ENCODE peak calls at places on chromosomes 5 and 9, in six cellular contexts. E is astrocyte of the spinal cord; U is right cardiac atrium; R is CD4-positive, alpha-beta memory T cell; O is astrocyte of the cerebellum; T is HFF-Myc. J is an unnamed sample.

GRCh38 chr5:1002836-1003235 is 5.8 kb upstream of the NKD2 start:
- DNase-seq in E (no peak), U (no peak), R (no peak), O (no peak), T (no peak), J (no peak)

GRCh38 chr9:130900701-130901497 is 4.3 kb upstream of the QRFP start:
- DNase-seq in E (no peak), U (no peak), R (no peak), O (no peak), T (no peak), J (no peak)

GRCh38 chr5:31757813-31758212 is 118.9 kb downstream of the PDZD2 start:
- DNase-seq in E (no peak), U (no peak), R (no peak), O (no peak), T (peak; percentile 15), J (no peak)

GRCh38 chr9:76691761-76692313 is 72.4 kb upstream of the PCA3 start:
- DNase-seq in E (peak; percentile 22), U (no peak), R (no peak), O (no peak), T (no peak), J (no peak)

GRCh38 chr9:83628540-83628939 is 5.6 kb downstream of the IDNK start:
- DNase-seq in E (no peak), U (no peak), R (no peak), O (no peak), T (no peak), J (no peak)

GRCh38 chr9:16705121-16705604 is 165.3 kb downstream of the BNC2 start:
- DNase-seq in E (peak; percentile 99), U (peak; percentile 94), R (no peak), O (peak; percentile 97), T (peak; percentile 98), J (peak; percentile 100)

GRCh38 chr9:136088939-136089696 is 6.0 kb downstream of the NACC2 start:
- DNase-seq in E (no peak), U (peak; percentile 19), R (no peak), O (no peak), T (no peak), J (no peak)

GRCh38 chr5:50711280-50711679 is 44.8 kb downstream of the PARP8 start:
- DNase-seq in E (peak; percentile 3), U (no peak), R (peak; percentile 71), O (no peak), T (no peak), J (no peak)

GRCh38 chr9:92730897-92731296 is 33.7 kb downstream of the BICD2 start:
- DNase-seq in E (no peak), U (peak; percentile 4), R (no peak), O (no peak), T (no peak), J (no peak)

GRCh38 chr9:78143281-78144007 is 92.4 kb upstream of the CEP78 start:
- DNase-seq in E (no peak), U (no peak), R (no peak), O (no peak), T (no peak), J (no peak)

GRCh38 chr9:131618071-131618479 is 72.8 kb downstream of the PRRT1B start:
- DNase-seq in E (no peak), U (peak; percentile 70), R (no peak), O (no peak), T (no peak), J (no peak)

GRCh38 chr5:67677422-67677970 is 480.9 kb upstream of the CD180 start:
- DNase-seq in E (no peak), U (no peak), R (no peak), O (no peak), T (no peak), J (no peak)

GRCh38 chr5:180396931-180397330 is 43.8 kb upstream of the GFPT2 start:
- DNase-seq in E (no peak), U (no peak), R (no peak), O (no peak), T (no peak), J (no peak)

GRCh38 chr9:104374711-104375110 is 129.4 kb upstream of the OR13F1 start:
- DNase-seq in E (no peak), U (peak; percentile 20), R (no peak), O (no peak), T (no peak), J (no peak)

GRCh38 chr5:146388418-146388817 is 49.8 kb downstream of the POU4F3 start:
- DNase-seq in E (peak; percentile 54), U (no peak), R (no peak), O (peak; percentile 18), T (no peak), J (peak; percentile 12)

GRCh38 chr5:103407399-103407798 is 148.8 kb downstream of the MACIR start:
- DNase-seq in E (peak; percentile 29), U (no peak), R (no peak), O (no peak), T (no peak), J (no peak)

GRCh38 chr9:79567671-79568098 is 4.1 kb upstream of the TLE4 start:
- DNase-seq in E (no peak), U (no peak), R (no peak), O (no peak), T (no peak), J (no peak)

GRCh38 chr5:42583322-42583721 is 160.1 kb downstream of the GHR start:
- DNase-seq in E (peak; percentile 48), U (peak; percentile 55), R (peak; percentile 31), O (peak; percentile 26), T (peak; percentile 25), J (no peak)

DNA sequence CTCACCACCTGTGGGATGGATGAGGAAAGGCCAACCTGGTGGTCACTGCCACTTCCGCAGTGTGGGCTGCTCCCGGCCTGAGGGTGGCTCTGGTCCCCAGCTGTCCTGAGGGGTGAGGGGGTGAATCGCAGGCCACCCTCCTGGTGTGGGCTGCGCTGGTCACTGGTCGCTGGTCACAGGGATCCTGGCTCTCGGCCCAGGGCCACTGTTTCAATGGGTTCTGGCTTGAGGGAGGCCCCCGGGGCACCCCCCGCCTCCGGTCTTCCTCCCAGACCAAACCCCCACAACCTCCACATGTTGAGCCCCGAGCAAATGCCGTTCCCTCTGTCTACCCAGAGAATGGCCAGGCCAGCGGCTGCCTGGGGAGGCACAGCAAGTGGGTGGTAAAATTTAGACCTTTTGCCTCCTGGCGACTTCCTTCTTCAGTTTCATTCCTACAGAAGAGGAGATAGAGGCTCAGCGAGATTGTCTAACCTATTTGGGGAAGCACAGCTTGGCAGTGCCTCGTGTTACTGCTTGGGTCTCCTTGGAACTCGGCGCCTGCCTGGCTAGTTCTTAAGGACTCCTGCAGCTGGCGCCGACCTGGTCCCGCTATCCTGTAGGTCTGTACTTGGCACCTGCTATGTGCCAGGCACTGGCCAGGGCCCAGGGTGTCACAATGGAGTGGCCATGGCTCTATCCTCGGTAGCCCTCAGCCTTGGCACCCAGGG is 48.2 kb downstream of the RXRA start:
- DNase-seq in E (no peak), U (no peak), R (no peak), O (no peak), T (no peak), J (no peak)
- H3K4me3 ChIP-seq in E (no peak overlapping the region), U (no peak overlapping the region), R (no peak overlapping the region), O (no peak overlapping the region), T (no peak overlapping the region), J (no peak overlapping the region)

DNA sequence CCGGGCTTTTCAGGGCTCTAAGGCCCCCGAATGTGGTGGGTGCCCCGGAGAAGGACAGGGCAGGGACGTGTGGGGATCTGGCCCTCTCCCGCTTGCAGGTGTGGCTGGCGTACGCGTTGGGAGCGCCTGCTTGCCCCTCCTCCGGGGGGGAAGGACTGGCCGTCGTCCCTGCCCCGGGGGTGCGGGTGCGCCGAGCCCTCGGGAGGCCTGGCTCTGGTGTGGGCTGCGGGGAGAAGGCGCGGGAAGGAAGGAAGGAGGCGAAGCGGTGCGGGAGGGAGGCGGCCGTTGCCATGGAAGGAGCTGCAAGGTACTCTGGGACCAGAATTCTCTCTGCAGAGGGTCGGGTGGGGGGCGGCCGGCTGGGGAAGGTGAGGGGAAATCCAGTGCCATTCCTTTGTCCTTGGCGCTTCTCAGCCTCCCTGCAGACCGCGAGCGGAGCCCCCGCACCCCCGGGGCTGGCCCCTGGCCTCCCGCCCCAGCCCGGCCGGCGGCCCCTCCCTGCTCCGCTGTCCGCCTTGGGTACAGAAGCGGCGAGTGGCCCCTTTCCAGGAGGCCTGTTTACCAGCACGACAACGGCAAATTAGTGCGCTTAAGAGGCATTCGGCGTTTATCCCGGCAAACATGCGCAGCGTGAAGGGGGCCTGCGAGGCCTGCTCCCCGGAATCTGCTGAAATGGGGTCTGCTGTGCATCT is 67.1 kb upstream of the UNC5A start:
- DNase-seq in E (no peak), U (no peak), R (no peak), O (no peak), T (no peak), J (no peak)
- H3K4me3 ChIP-seq in E (no peak overlapping the region), U (peak overlapping the region; percentile 20), R (no peak overlapping the region), O (no peak overlapping the region), T (no peak overlapping the region), J (no peak overlapping the region)

GRCh38 chr9:97415146-97415545 is 3.2 kb downstream of the TDRD7 start:
- DNase-seq in E (no peak), U (no peak), R (no peak), O (no peak), T (no peak), J (no peak)

GRCh38 chr9:97412628-97413382 is 909 bp downstream of the TDRD7 start:
- DNase-seq in E (peak; percentile 7), U (no peak), R (peak; percentile 10), O (no peak), T (no peak), J (no peak)

GRCh38 chr9:97411789-97412627 is at the start of gene TDRD7:
- DNase-seq in E (peak; percentile 67), U (peak; percentile 89), R (peak; percentile 90), O (peak; percentile 24), T (peak; percentile 14), J (peak; percentile 7)

GRCh38 chr9:97411440-97411788 is 482 bp upstream of the TDRD7 start:
- DNase-seq in E (no peak), U (no peak), R (no peak), O (no peak), T (no peak), J (no peak)

GRCh38 chr9:97413462-97413861 is 1.6 kb downstream of the TDRD7 start:
- DNase-seq in E (no peak), U (no peak), R (no peak), O (no peak), T (no peak), J (no peak)
- H3K4me3 ChIP-seq in E (no peak overlapping the region), U (no peak overlapping the region), R (no peak overlapping the region), O (no peak overlapping the region), T (no peak overlapping the region), J (no peak overlapping the region)

GRCh38 chr9:97934321-97935115 is 3.5 kb downstream of the HEMGN start:
- DNase-seq in E (no peak), U (no peak), R (no peak), O (no peak), T (no peak), J (no peak)

GRCh38 chr9:97938081-97938644 is at the start of gene HEMGN:
- DNase-seq in E (no peak), U (no peak), R (peak; percentile 73), O (no peak), T (no peak), J (no peak)

GRCh38 chr9:97933573-97933972 is 4.4 kb downstream of the HEMGN start:
- DNase-seq in E (no peak), U (no peak), R (no peak), O (no peak), T (no peak), J (no peak)

GRCh38 chr9:97930972-97931371 is 7.0 kb downstream of the HEMGN start:
- DNase-seq in E (no peak), U (no peak), R (no peak), O (no peak), T (no peak), J (no peak)

DNA sequence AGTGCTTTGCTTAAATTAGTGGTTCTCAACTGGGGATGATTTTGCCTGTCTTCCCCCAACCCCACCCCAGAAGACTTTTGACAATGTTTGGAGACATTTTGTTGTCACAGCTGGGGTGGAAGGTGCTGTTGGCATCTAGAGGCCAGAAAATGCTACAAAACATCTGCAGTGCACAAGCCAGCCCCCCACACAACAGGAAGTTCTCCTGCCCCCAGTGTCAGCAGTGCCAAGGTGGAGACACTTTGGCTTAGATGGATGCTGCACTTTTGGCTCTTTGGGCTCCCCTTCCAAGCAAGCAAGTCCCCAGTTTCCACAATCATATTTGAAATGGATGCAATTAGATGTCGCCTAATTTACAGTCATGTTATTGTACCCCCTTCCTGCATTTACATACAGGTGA is 2.7 kb downstream of the HEMGN start:
- DNase-seq in E (no peak), U (no peak), R (no peak), O (no peak), T (no peak), J (no peak)
- H3K4me3 ChIP-seq in E (no peak overlapping the region), U (no peak overlapping the region), R (no peak overlapping the region), O (no peak overlapping the region), T (no peak overlapping the region), J (no peak overlapping the region)